ENCODE peak calls at places on chromosome 12, in six cellular contexts. S is lower lobe of right lung; P is left ventricle myocardium inferior; D is naive thymus-derived CD4-positive, alpha-beta T cell; X is HepG2; E is uterus. Y is an unnamed sample.

GRCh38 chr12:131473721-131474709 is 236.9 kb upstream of the SFSWAP start:
- DNase-seq in S (no peak), P (no peak), D (no peak), X (no peak), E (no peak), Y (no peak)

GRCh38 chr12:59149995-59150642 is 229.8 kb upstream of the LRIG3 start:
- DNase-seq in S (no peak), P (no peak), D (peak; percentile 3), X (peak; percentile 77), E (peak; percentile 20), Y (no peak)

GRCh38 chr12:48084066-48084465 is 21.8 kb downstream of the SENP1 start:
- DNase-seq in S (no peak), P (no peak), D (no peak), X (no peak), E (no peak), Y (no peak)

GRCh38 chr12:100959481-100959880 is 164.9 kb downstream of the ANO4 start:
- DNase-seq in S (no peak), P (no peak), D (no peak), X (no peak), E (no peak), Y (no peak)

GRCh38 chr12:123118397-123118945 is 32.4 kb downstream of the PITPNM2 start:
- DNase-seq in S (no peak), P (no peak), D (no peak), X (no peak), E (no peak), Y (no peak)

GRCh38 chr12:62732861-62733427 is 202.0 kb downstream of the PPM1H start:
- DNase-seq in S (no peak), P (no peak), D (no peak), X (no peak), E (no peak), Y (no peak)

GRCh38 chr12:47729233-47729632 is 3.9 kb upstream of the ENDOU start:
- DNase-seq in S (no peak), P (no peak), D (no peak), X (no peak), E (no peak), Y (no peak)

GRCh38 chr12:118821386-118821928 is 159.9 kb upstream of the SRRM4 start:
- DNase-seq in S (no peak), P (no peak), D (no peak), X (no peak), E (no peak), Y (no peak)

GRCh38 chr12:122825773-122826724 is 9.2 kb upstream of the HIP1R start:
- DNase-seq in S (peak; percentile 52), P (no peak), D (no peak), X (no peak), E (no peak), Y (peak; percentile 59)

GRCh38 chr12:64716839-64717455 is 42.3 kb downstream of the GNS start:
- DNase-seq in S (no peak), P (no peak), D (no peak), X (no peak), E (no peak), Y (no peak)

GRCh38 chr12:84435682-84436081 is 476.9 kb downstream of the SLC6A15 start:
- DNase-seq in S (no peak), P (no peak), D (no peak), X (no peak), E (no peak), Y (no peak)

GRCh38 chr12:27965411-27965810 is 7.1 kb downstream of the PTHLH start:
- DNase-seq in S (no peak), P (no peak), D (no peak), X (no peak), E (no peak), Y (no peak)

GRCh38 chr12:70083677-70084020 is 159.6 kb upstream of the CNOT2 start:
- DNase-seq in S (no peak), P (no peak), D (no peak), X (no peak), E (no peak), Y (no peak)

GRCh38 chr12:25615119-25615518 is 62.0 kb upstream of the LMNTD1 start:
- DNase-seq in S (no peak), P (no peak), D (no peak), X (no peak), E (no peak), Y (peak; percentile 63)

GRCh38 chr12:75444444-75445136 is 36.0 kb upstream of the GLIPR1 start:
- DNase-seq in S (no peak), P (no peak), D (no peak), X (peak; percentile 44), E (no peak), Y (no peak)

GRCh38 chr12:16389594-16389993 is 42.1 kb downstream of the MGST1 start:
- DNase-seq in S (no peak), P (no peak), D (no peak), X (no peak), E (peak; percentile 19), Y (no peak)

GRCh38 chr12:43060738-43061137 is 471.2 kb upstream of the PRICKLE1 start:
- DNase-seq in S (no peak), P (no peak), D (no peak), X (no peak), E (no peak), Y (no peak)

GRCh38 chr12:101209319-101210302 is at the start of gene SLC5A8:
- DNase-seq in S (peak; percentile 53), P (no peak), D (no peak), X (no peak), E (no peak), Y (no peak)

GRCh38 chr12:131795688-131796410 is 32.3 kb upstream of the MMP17 start:
- DNase-seq in S (peak; percentile 77), P (no peak), D (no peak), X (no peak), E (no peak), Y (no peak)

GRCh38 chr12:27969901-27970390 is 2.6 kb downstream of the PTHLH start:
- DNase-seq in S (peak; percentile 56), P (peak; percentile 37), D (peak; percentile 8), X (peak; percentile 38), E (peak; percentile 39), Y (peak; percentile 82)

GRCh38 chr12:51392556-51393237 is 1.5 kb upstream of the GALNT6 start:
- DNase-seq in S (no peak), P (no peak), D (peak; percentile 33), X (no peak), E (no peak), Y (no peak)

GRCh38 chr12:16174282-16174681 is 103.2 kb downstream of the SLC15A5 start:
- DNase-seq in S (no peak), P (no peak), D (no peak), X (no peak), E (no peak), Y (no peak)

GRCh38 chr12:101490286-101490920 is 15.3 kb downstream of the SPIC start:
- DNase-seq in S (no peak), P (no peak), D (no peak), X (peak; percentile 61), E (no peak), Y (no peak)

GRCh38 chr12:118773956-118774723 is 207.2 kb upstream of the SRRM4 start:
- DNase-seq in S (no peak), P (no peak), D (no peak), X (no peak), E (no peak), Y (no peak)

GRCh38 chr12:132450391-132451171 is 39.4 kb upstream of the FBRSL1 start:
- DNase-seq in S (no peak), P (no peak), D (no peak), X (no peak), E (no peak), Y (no peak)

GRCh38 chr12:1825382-1826102 is 5.2 kb downstream of the LRTM2 start:
- DNase-seq in S (no peak), P (no peak), D (no peak), X (peak; percentile 75), E (no peak), Y (no peak)

GRCh38 chr12:1828863-1829262 is 8.5 kb downstream of the LRTM2 start:
- DNase-seq in S (peak; percentile 11), P (no peak), D (no peak), X (no peak), E (no peak), Y (no peak)

GRCh38 chr12:1827806-1828805 is 7.7 kb downstream of the LRTM2 start:
- DNase-seq in S (peak; percentile 37), P (peak; percentile 7), D (no peak), X (no peak), E (no peak), Y (peak; percentile 60)

GRCh38 chr12:1826867-1827705 is 6.7 kb downstream of the LRTM2 start:
- DNase-seq in S (no peak), P (no peak), D (no peak), X (no peak), E (no peak), Y (no peak)

DNA sequence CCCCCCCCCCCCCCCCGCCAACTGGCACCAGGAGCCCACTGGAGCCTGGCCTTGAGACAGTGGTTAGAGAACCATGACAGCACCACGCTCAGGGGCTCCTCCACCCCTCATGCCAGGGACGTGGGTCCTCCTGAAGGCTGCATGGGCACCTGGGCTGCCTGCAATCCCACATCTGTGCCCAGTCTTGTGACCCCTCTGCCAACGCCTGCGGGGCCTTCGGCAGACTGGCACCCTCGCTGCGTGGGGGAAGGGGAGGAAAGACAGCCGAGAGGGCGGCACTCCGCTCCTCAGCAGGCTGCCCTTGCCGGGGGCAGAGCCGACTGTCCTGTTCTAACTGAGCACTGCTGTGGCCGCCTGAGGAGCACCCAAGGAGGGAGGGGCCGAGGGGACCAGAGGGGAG is 6.0 kb downstream of the LRTM2 start:
- DNase-seq in S (no peak), P (no peak), D (no peak), X (no peak), E (no peak), Y (no peak)
- H3K27me3 ChIP-seq in S (peaks cover 56% of the 10 kb centered on the region), P (peaks cover 100% of the 10 kb centered on the region), D (no peaks in the 10 kb centered on the region), X (peaks cover 42% of the 10 kb centered on the region), E (no peaks in the 10 kb centered on the region), Y (no peaks in the 10 kb centered on the region)

GRCh38 chr12:111444314-111444705 is 38.6 kb downstream of the SH2B3 start:
- DNase-seq in S (no peak), P (no peak), D (no peak), X (no peak), E (no peak), Y (no peak)

GRCh38 chr12:111446631-111447570 is 41.2 kb downstream of the SH2B3 start:
- DNase-seq in S (no peak), P (no peak), D (no peak), X (no peak), E (peak; percentile 14), Y (no peak)

GRCh38 chr12:111444706-111445310 is 39.1 kb downstream of the SH2B3 start:
- DNase-seq in S (peak; percentile 83), P (peak; percentile 69), D (peak; percentile 74), X (no peak), E (peak; percentile 34), Y (peak; percentile 91)

GRCh38 chr12:111446044-111446581 is 40.4 kb downstream of the SH2B3 start:
- DNase-seq in S (no peak), P (no peak), D (no peak), X (no peak), E (peak; percentile 64), Y (no peak)

GRCh38 chr12:111445311-111446043 is 39.8 kb downstream of the SH2B3 start:
- DNase-seq in S (no peak), P (no peak), D (no peak), X (no peak), E (peak; percentile 17), Y (no peak)
- H3K4me3 ChIP-seq in S (no peak overlapping the region), P (peak overlapping the region; percentile 24), D (peak overlapping the region; percentile 6), X (no peak overlapping the region), E (no peak overlapping the region), Y (no peak overlapping the region)

GRCh38 chr12:89939468-89940215 is 231.0 kb upstream of the ATP2B1 start:
- DNase-seq in S (no peak), P (no peak), D (no peak), X (no peak), E (no peak), Y (no peak)
- H3K4me1 ChIP-seq in S (no peaks in the 10 kb centered on the region), P (peaks cover 6% of the 10 kb centered on the region), D (no peaks in the 10 kb centered on the region), X (no peaks in the 10 kb centered on the region), E (peaks cover 3% of the 10 kb centered on the region), Y (no peaks in the 10 kb centered on the region)

GRCh38 chr12:54014315-54015209 is 5.8 kb downstream of the HOXC8 start:
- DNase-seq in S (no peak), P (no peak), D (no peak), X (no peak), E (no peak), Y (peak; percentile 48)
- H3K27me3 ChIP-seq in S (peaks cover 99% of the 10 kb centered on the region), P (peaks cover 100% of the 10 kb centered on the region), D (peaks cover 28% of the 10 kb centered on the region), X (peaks cover 70% of the 10 kb centered on the region), E (no peaks in the 10 kb centered on the region), Y (no peaks in the 10 kb centered on the region)